ENCODE peak calls at places on chromosomes 7 and 10, in ten cellular contexts. One of them, this sample, is unnamed.

GRCh38 chr10:86258488-86258887 is 108.1 kb downstream of the GRID1 start:
- DNase-seq in A549: no peak
- DNase-seq in CD8-positive, alpha-beta memory T cell: no peak
- DNase-seq in AG04450: no peak
- DNase-seq in GM12878: no peak
- DNase-seq in Panc1: no peak
- DNase-seq in left lung: no peak
- DNase-seq in MG63: no peak
- DNase-seq in thoracic aorta: no peak
- DNase-seq in IMR-90: peak; percentile 0
- DNase-seq in this sample: no peak

GRCh38 chr10:47183726-47184084 is 116.3 kb upstream of the GDF10 start:
- DNase-seq in A549: no peak
- DNase-seq in CD8-positive, alpha-beta memory T cell: no peak
- DNase-seq in AG04450: no peak
- DNase-seq in GM12878: no peak
- DNase-seq in Panc1: no peak
- DNase-seq in left lung: no peak
- DNase-seq in MG63: no peak
- DNase-seq in thoracic aorta: no peak
- DNase-seq in IMR-90: no peak
- DNase-seq in this sample: no peak

GRCh38 chr10:71273506-71273905 is 45.6 kb upstream of the SLC29A3 start:
- DNase-seq in A549: no peak
- DNase-seq in CD8-positive, alpha-beta memory T cell: no peak
- DNase-seq in AG04450: no peak
- DNase-seq in GM12878: no peak
- DNase-seq in Panc1: no peak
- DNase-seq in left lung: no peak
- DNase-seq in MG63: no peak
- DNase-seq in thoracic aorta: no peak
- DNase-seq in IMR-90: no peak
- DNase-seq in this sample: no peak

GRCh38 chr10:1230138-1230537 is 174.0 kb downstream of the WDR37 start:
- DNase-seq in A549: no peak
- DNase-seq in CD8-positive, alpha-beta memory T cell: no peak
- DNase-seq in AG04450: no peak
- DNase-seq in GM12878: no peak
- DNase-seq in Panc1: no peak
- DNase-seq in left lung: no peak
- DNase-seq in MG63: no peak
- DNase-seq in thoracic aorta: no peak
- DNase-seq in IMR-90: no peak
- DNase-seq in this sample: no peak

GRCh38 chr7:76011437-76011836 is 17.0 kb upstream of the TMEM120A start:
- DNase-seq in A549: no peak
- DNase-seq in CD8-positive, alpha-beta memory T cell: no peak
- DNase-seq in AG04450: peak; percentile 80
- DNase-seq in GM12878: no peak
- DNase-seq in Panc1: no peak
- DNase-seq in left lung: no peak
- DNase-seq in MG63: peak; percentile 24
- DNase-seq in thoracic aorta: no peak
- DNase-seq in IMR-90: peak; percentile 90
- DNase-seq in this sample: no peak

GRCh38 chr10:113026679-113027078 is 76.6 kb downstream of the TCF7L2 start:
- DNase-seq in A549: no peak
- DNase-seq in CD8-positive, alpha-beta memory T cell: no peak
- DNase-seq in AG04450: peak; percentile 72
- DNase-seq in GM12878: no peak
- DNase-seq in Panc1: no peak
- DNase-seq in left lung: no peak
- DNase-seq in MG63: no peak
- DNase-seq in thoracic aorta: no peak
- DNase-seq in IMR-90: peak; percentile 94
- DNase-seq in this sample: no peak

GRCh38 chr10:104301907-104302690 is 33.1 kb downstream of the GSTO2 start:
- DNase-seq in A549: no peak
- DNase-seq in CD8-positive, alpha-beta memory T cell: no peak
- DNase-seq in AG04450: no peak
- DNase-seq in GM12878: no peak
- DNase-seq in Panc1: no peak
- DNase-seq in left lung: no peak
- DNase-seq in MG63: no peak
- DNase-seq in thoracic aorta: no peak
- DNase-seq in IMR-90: peak; percentile 40
- DNase-seq in this sample: no peak

GRCh38 chr7:100132697-100133137 is 6.0 kb downstream of the MBLAC1 start:
- DNase-seq in A549: peak; percentile 74
- DNase-seq in CD8-positive, alpha-beta memory T cell: peak; percentile 44
- DNase-seq in AG04450: no peak
- DNase-seq in GM12878: no peak
- DNase-seq in Panc1: peak; percentile 74
- DNase-seq in left lung: peak; percentile 63
- DNase-seq in MG63: peak; percentile 29
- DNase-seq in thoracic aorta: no peak
- DNase-seq in IMR-90: peak; percentile 66
- DNase-seq in this sample: no peak

GRCh38 chr7:100435401-100436304 is 644 bp downstream of the PPP1R35 start:
- DNase-seq in A549: peak; percentile 38
- DNase-seq in CD8-positive, alpha-beta memory T cell: peak; percentile 40
- DNase-seq in AG04450: no peak
- DNase-seq in GM12878: no peak
- DNase-seq in Panc1: no peak
- DNase-seq in left lung: no peak
- DNase-seq in MG63: peak; percentile 29
- DNase-seq in thoracic aorta: no peak
- DNase-seq in IMR-90: no peak
- DNase-seq in this sample: no peak

DNA sequence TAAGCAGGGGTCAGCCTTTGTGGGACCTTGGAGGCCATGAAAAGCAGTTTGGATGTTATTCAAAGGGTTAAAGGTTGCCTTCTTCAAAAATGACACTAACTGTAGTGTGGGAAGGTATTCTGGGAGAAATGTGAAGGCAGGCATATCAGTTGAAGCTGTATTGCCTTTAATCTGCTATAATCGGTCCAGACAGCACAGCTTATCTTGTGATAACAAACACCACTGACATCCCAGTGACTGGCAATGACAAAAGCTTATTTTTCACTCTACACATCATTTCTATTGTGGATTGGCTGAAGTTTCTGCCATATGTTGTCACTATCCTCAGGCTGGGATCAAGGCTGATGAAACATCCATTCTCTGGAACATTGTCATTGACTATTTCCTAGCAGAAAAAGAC is 1149.2 kb downstream of the GRM8 start:
- DNase-seq in A549: no peak
- DNase-seq in CD8-positive, alpha-beta memory T cell: no peak
- DNase-seq in AG04450: no peak
- DNase-seq in GM12878: no peak
- DNase-seq in Panc1: no peak
- DNase-seq in left lung: no peak
- DNase-seq in MG63: no peak
- DNase-seq in thoracic aorta: no peak
- DNase-seq in IMR-90: no peak
- DNase-seq in this sample: no peak
- H3K9me3 ChIP-seq in A549: peaks cover 4% of the 10 kb centered on the region
- H3K9me3 ChIP-seq in CD8-positive, alpha-beta memory T cell: no peaks in the 10 kb centered on the region
- H3K9me3 ChIP-seq in AG04450: peaks cover 6% of the 10 kb centered on the region
- H3K9me3 ChIP-seq in GM12878: no peaks in the 10 kb centered on the region
- H3K9me3 ChIP-seq in Panc1: peaks cover 7% of the 10 kb centered on the region
- H3K9me3 ChIP-seq in left lung: peaks cover 5% of the 10 kb centered on the region
- H3K9me3 ChIP-seq in MG63: no peaks in the 10 kb centered on the region
- H3K9me3 ChIP-seq in thoracic aorta: no peaks in the 10 kb centered on the region
- H3K9me3 ChIP-seq in IMR-90: peaks cover 4% of the 10 kb centered on the region
- H3K9me3 ChIP-seq in this sample: no peaks in the 10 kb centered on the region

GRCh38 chr7:8178353-8178752 is 83.6 kb downstream of the ICA1 start:
- DNase-seq in A549: no peak
- DNase-seq in CD8-positive, alpha-beta memory T cell: no peak
- DNase-seq in AG04450: no peak
- DNase-seq in GM12878: no peak
- DNase-seq in Panc1: no peak
- DNase-seq in left lung: no peak
- DNase-seq in MG63: no peak
- DNase-seq in thoracic aorta: no peak
- DNase-seq in IMR-90: no peak
- DNase-seq in this sample: no peak

GRCh38 chr7:8172372-8173354 is 89.3 kb downstream of the ICA1 start:
- DNase-seq in A549: no peak
- DNase-seq in CD8-positive, alpha-beta memory T cell: no peak
- DNase-seq in AG04450: no peak
- DNase-seq in GM12878: no peak
- DNase-seq in Panc1: no peak
- DNase-seq in left lung: no peak
- DNase-seq in MG63: no peak
- DNase-seq in thoracic aorta: no peak
- DNase-seq in IMR-90: no peak
- DNase-seq in this sample: no peak

GRCh38 chr7:8175929-8176369 is 86.0 kb downstream of the ICA1 start:
- DNase-seq in A549: no peak
- DNase-seq in CD8-positive, alpha-beta memory T cell: no peak
- DNase-seq in AG04450: no peak
- DNase-seq in GM12878: no peak
- DNase-seq in Panc1: no peak
- DNase-seq in left lung: no peak
- DNase-seq in MG63: no peak
- DNase-seq in thoracic aorta: no peak
- DNase-seq in IMR-90: no peak
- DNase-seq in this sample: no peak

GRCh38 chr7:8176370-8177081 is 85.4 kb downstream of the ICA1 start:
- DNase-seq in A549: no peak
- DNase-seq in CD8-positive, alpha-beta memory T cell: peak; percentile 34
- DNase-seq in AG04450: no peak
- DNase-seq in GM12878: peak; percentile 96
- DNase-seq in Panc1: no peak
- DNase-seq in left lung: peak; percentile 35
- DNase-seq in MG63: no peak
- DNase-seq in thoracic aorta: no peak
- DNase-seq in IMR-90: no peak
- DNase-seq in this sample: no peak

DNA sequence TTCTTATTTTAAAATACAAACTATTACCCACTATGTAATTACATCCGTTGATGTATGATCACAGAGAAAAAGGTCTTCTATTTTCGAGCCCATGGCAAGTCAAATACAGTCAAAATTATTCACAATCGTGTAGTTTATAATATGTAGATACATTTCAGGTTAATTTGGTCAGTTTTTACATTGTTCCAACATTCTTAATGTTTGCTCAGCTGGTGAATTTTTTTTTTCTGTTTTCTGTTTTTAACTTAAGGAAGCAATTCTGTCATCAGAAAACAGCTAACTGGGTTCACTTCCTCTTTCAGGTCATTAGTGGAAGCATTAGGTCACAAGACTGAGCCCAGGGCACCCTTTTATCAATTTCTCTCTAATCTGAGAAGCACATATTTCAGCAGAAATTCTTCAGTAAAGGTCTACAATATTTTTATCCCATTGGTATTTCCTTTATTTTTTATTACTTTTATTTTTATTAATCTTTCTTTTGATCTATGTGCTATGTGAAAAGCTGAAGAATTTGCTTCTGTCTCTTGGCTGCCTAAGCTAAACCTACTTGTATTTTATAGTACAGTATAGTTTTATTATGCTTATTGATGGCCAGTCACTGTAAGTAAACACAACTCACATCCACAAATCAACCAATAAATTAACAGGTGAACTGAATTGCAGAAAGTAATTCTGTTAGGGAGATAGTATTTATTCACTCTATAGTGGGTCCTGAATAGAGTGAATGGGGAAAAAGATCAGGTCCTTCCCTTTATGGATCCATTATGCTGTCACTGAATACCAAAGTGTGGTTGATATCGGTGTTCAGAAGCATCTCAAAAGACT is 84.6 kb downstream of the ICA1 start:
- DNase-seq in A549: no peak
- DNase-seq in CD8-positive, alpha-beta memory T cell: no peak
- DNase-seq in AG04450: no peak
- DNase-seq in GM12878: no peak
- DNase-seq in Panc1: no peak
- DNase-seq in left lung: no peak
- DNase-seq in MG63: no peak
- DNase-seq in thoracic aorta: no peak
- DNase-seq in IMR-90: no peak
- DNase-seq in this sample: no peak
- H3K4me3 ChIP-seq in A549: no peak overlapping the region
- H3K4me3 ChIP-seq in CD8-positive, alpha-beta memory T cell: peak overlapping the region; percentile 35
- H3K4me3 ChIP-seq in AG04450: no peak overlapping the region
- H3K4me3 ChIP-seq in GM12878: peak overlapping the region; percentile 8
- H3K4me3 ChIP-seq in Panc1: no peak overlapping the region
- H3K4me3 ChIP-seq in left lung: no peak overlapping the region
- H3K4me3 ChIP-seq in MG63: no peak overlapping the region
- H3K4me3 ChIP-seq in thoracic aorta: no peak overlapping the region
- H3K4me3 ChIP-seq in IMR-90: no peak overlapping the region
- H3K4me3 ChIP-seq in this sample: no peak overlapping the region

DNA sequence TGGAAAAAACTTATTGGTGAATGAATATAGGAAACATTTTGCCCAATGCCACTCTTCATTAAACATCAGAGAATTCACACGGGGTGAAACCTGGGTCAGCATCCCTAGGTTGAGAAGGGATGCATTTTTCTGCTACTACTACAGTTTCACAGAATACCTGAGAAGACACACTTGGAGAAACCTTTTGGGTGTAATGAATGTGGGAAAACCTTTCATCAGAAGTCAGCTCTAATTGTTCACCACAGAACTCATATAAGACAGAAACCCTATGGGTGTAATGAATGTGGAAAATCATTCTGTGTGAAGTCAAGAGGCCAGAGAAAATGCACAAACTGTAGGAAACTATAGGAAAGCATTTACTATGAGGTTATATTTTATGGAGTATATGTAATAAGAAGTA is 24.9 kb downstream of the ZNF37A start:
- DNase-seq in A549: no peak
- DNase-seq in CD8-positive, alpha-beta memory T cell: no peak
- DNase-seq in AG04450: no peak
- DNase-seq in GM12878: no peak
- DNase-seq in Panc1: no peak
- DNase-seq in left lung: no peak
- DNase-seq in MG63: no peak
- DNase-seq in thoracic aorta: no peak
- DNase-seq in IMR-90: no peak
- DNase-seq in this sample: no peak
- H3K9me3 ChIP-seq in A549: peaks cover 99% of the 10 kb centered on the region
- H3K9me3 ChIP-seq in CD8-positive, alpha-beta memory T cell: peaks cover 87% of the 10 kb centered on the region
- H3K9me3 ChIP-seq in AG04450: peaks cover 44% of the 10 kb centered on the region
- H3K9me3 ChIP-seq in GM12878: peaks cover 51% of the 10 kb centered on the region
- H3K9me3 ChIP-seq in Panc1: peaks cover 52% of the 10 kb centered on the region
- H3K9me3 ChIP-seq in left lung: peaks cover 99% of the 10 kb centered on the region
- H3K9me3 ChIP-seq in MG63: peaks cover 88% of the 10 kb centered on the region
- H3K9me3 ChIP-seq in thoracic aorta: peaks cover 100% of the 10 kb centered on the region
- H3K9me3 ChIP-seq in IMR-90: peaks cover 60% of the 10 kb centered on the region
- H3K9me3 ChIP-seq in this sample: peaks cover 11% of the 10 kb centered on the region

DNA sequence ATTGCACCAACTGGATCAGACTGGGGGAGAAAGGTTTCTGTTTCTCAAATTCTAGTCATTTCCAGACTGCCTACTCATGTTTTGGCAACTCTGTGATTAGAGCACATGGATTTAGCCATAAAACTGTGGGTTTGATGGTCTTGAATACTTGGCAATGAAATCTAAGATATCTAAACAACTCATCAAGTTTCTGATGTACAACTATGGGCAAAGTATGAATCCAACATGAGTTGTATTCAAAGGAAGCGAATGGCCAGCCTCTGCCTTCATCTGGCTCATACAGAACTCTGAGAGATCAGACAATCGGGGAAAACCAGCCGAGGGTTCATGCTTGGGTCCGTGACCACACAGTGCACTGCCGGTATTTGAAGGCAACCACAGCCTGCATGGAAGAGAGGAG is 144.3 kb downstream of the ADAM12 start:
- DNase-seq in A549: no peak
- DNase-seq in CD8-positive, alpha-beta memory T cell: no peak
- DNase-seq in AG04450: peak; percentile 86
- DNase-seq in GM12878: no peak
- DNase-seq in Panc1: no peak
- DNase-seq in left lung: no peak
- DNase-seq in MG63: peak; percentile 76
- DNase-seq in thoracic aorta: no peak
- DNase-seq in IMR-90: peak; percentile 95
- DNase-seq in this sample: no peak
- H3K4me3 ChIP-seq in A549: no peak overlapping the region
- H3K4me3 ChIP-seq in CD8-positive, alpha-beta memory T cell: no peak overlapping the region
- H3K4me3 ChIP-seq in AG04450: no peak overlapping the region
- H3K4me3 ChIP-seq in GM12878: no peak overlapping the region
- H3K4me3 ChIP-seq in Panc1: no peak overlapping the region
- H3K4me3 ChIP-seq in left lung: no peak overlapping the region
- H3K4me3 ChIP-seq in MG63: no peak overlapping the region
- H3K4me3 ChIP-seq in thoracic aorta: no peak overlapping the region
- H3K4me3 ChIP-seq in IMR-90: no peak overlapping the region
- H3K4me3 ChIP-seq in this sample: no peak overlapping the region